ENCODE peak calls at places on chromosome 10, in six cellular contexts. B is IMR-90, R is neural progenitor cell, Q is uterus, L is GM23248, M is lower lobe of right lung. G is an unnamed sample. For H3K4me1 and H3K9me3, the result is how much of the 10 kb centered on the place peaks cover.

GRCh38 chr10:72730462-72730861 is 38.5 kb downstream of the MCU start:
- DNase-seq in B (peak), R (no peak), Q (no peak), L (peak), M (no peak), G (no peak)

GRCh38 chr10:95651346-95652115 is 5.0 kb downstream of the ALDH18A1 start:
- DNase-seq in B (peak), R (no peak), Q (no peak), L (peak), M (no peak), G (no peak)

GRCh38 chr10:97788552-97789442 is 17.0 kb upstream of the SFRP5 start:
- DNase-seq in B (no peak), R (no peak), Q (no peak), L (no peak), M (peak), G (no peak)

GRCh38 chr10:89668391-89669180 is 23.5 kb upstream of the PANK1 start:
- DNase-seq in B (no peak), R (no peak), Q (no peak), L (no peak), M (no peak), G (no peak)

GRCh38 chr10:48733329-48733728 is 48.7 kb downstream of the WDFY4 start:
- DNase-seq in B (no peak), R (no peak), Q (no peak), L (no peak), M (no peak), G (no peak)

GRCh38 chr10:52502237-52502636 is 188.2 kb downstream of the DKK1 start:
- DNase-seq in B (peak), R (no peak), Q (no peak), L (no peak), M (no peak), G (no peak)

GRCh38 chr10:49781247-49781646 is 19.1 kb upstream of the OGDHL start:
- DNase-seq in B (peak), R (no peak), Q (no peak), L (peak), M (no peak), G (no peak)

GRCh38 chr10:49689882-49690510 is 10.5 kb downstream of the C10orf53 start:
- DNase-seq in B (no peak), R (peak), Q (no peak), L (no peak), M (no peak), G (no peak)

GRCh38 chr10:125284875-125285597 is 124.7 kb upstream of the CTBP2 start:
- DNase-seq in B (peak), R (no peak), Q (no peak), L (peak), M (no peak), G (no peak)

GRCh38 chr10:3126741-3127342 is 45.7 kb downstream of the PITRM1 start:
- DNase-seq in B (no peak), R (peak), Q (no peak), L (no peak), M (no peak), G (no peak)

GRCh38 chr10:323651-324293 is 188.5 kb downstream of the ZMYND11 start:
- DNase-seq in B (peak), R (no peak), Q (peak), L (peak), M (peak), G (peak)

GRCh38 chr10:77872151-77872946 is 54.2 kb downstream of the DLG5 start:
- DNase-seq in B (peak), R (no peak), Q (peak), L (no peak), M (no peak), G (peak)

GRCh38 chr10:71125749-71126107 is 86.6 kb upstream of the UNC5B start:
- DNase-seq in B (no peak), R (no peak), Q (no peak), L (no peak), M (no peak), G (no peak)

GRCh38 chr10:110739811-110740271 is 95.7 kb downstream of the RBM20 start:
- DNase-seq in B (no peak), R (no peak), Q (no peak), L (no peak), M (no peak), G (no peak)

GRCh38 chr10:5476918-5477525 is 22.3 kb downstream of the CALML5 start:
- DNase-seq in B (no peak), R (peak), Q (no peak), L (peak), M (no peak), G (no peak)

GRCh38 chr10:4243651-4244050 is 458.6 kb upstream of the KLF6 start:
- DNase-seq in B (peak), R (no peak), Q (no peak), L (peak), M (no peak), G (no peak)

GRCh38 chr10:84424731-84425165 is 96.4 kb downstream of the CCSER2 start:
- DNase-seq in B (peak), R (peak), Q (peak), L (peak), M (peak), G (peak)

GRCh38 chr10:70403483-70404035 is 386 bp upstream of the EIF4EBP2 start:
- DNase-seq in B (no peak), R (no peak), Q (no peak), L (no peak), M (no peak), G (no peak)

GRCh38 chr10:3656214-3656613 is 128.8 kb downstream of the KLF6 start:
- DNase-seq in B (no peak), R (no peak), Q (no peak), L (no peak), M (no peak), G (no peak)

GRCh38 chr10:22823109-22823508 is 104.7 kb upstream of the ARMC3 start:
- DNase-seq in B (peak), R (no peak), Q (no peak), L (peak), M (no peak), G (no peak)

GRCh38 chr10:28179006-28179405 is 123.9 kb downstream of the MPP7 start:
- DNase-seq in B (no peak), R (no peak), Q (no peak), L (peak), M (no peak), G (no peak)

GRCh38 chr10:75106242-75106641 is 5.2 kb upstream of the SAMD8 start:
- DNase-seq in B (no peak), R (no peak), Q (no peak), L (peak), M (no peak), G (no peak)

GRCh38 chr10:79023489-79024162 is 45.1 kb upstream of the ZMIZ1 start:
- DNase-seq in B (no peak), R (no peak), Q (no peak), L (no peak), M (peak), G (peak)

GRCh38 chr10:71079761-71080380 is 132.5 kb upstream of the UNC5B start:
- DNase-seq in B (no peak), R (peak), Q (no peak), L (no peak), M (no peak), G (no peak)

GRCh38 chr10:46558411-46559185 is 2.1 kb upstream of the GPRIN2 start:
- DNase-seq in B (no peak), R (no peak), Q (no peak), L (no peak), M (peak), G (peak)

GRCh38 chr10:101682172-101682825 is 12.7 kb downstream of the FBXW4 start:
- DNase-seq in B (no peak), R (no peak), Q (no peak), L (peak), M (no peak), G (no peak)

GRCh38 chr10:99410876-99411275 is 19.5 kb downstream of the GOT1 start:
- DNase-seq in B (no peak), R (no peak), Q (no peak), L (no peak), M (no peak), G (no peak)

GRCh38 chr10:21314906-21315305 is 210.6 kb downstream of the SKIDA1 start:
- DNase-seq in B (no peak), R (peak), Q (no peak), L (no peak), M (no peak), G (no peak)

GRCh38 chr10:34584164-34584563 is 230.9 kb downstream of the PARD3 start:
- DNase-seq in B (peak), R (no peak), Q (no peak), L (peak), M (no peak), G (no peak)

GRCh38 chr10:27696466-27696865 is 49.2 kb downstream of the MKX start:
- DNase-seq in B (no peak), R (no peak), Q (no peak), L (no peak), M (no peak), G (no peak)

GRCh38 chr10:6347391-6347951 is 144.7 kb downstream of the PFKFB3 start:
- DNase-seq in B (peak), R (no peak), Q (no peak), L (peak), M (no peak), G (no peak)

GRCh38 chr10:49595713-49596492 is 14.2 kb upstream of the SLC18A3 start:
- DNase-seq in B (peak), R (no peak), Q (no peak), L (peak), M (no peak), G (no peak)

GRCh38 chr10:76444034-76444800 is 1012.8 kb downstream of the LRMDA start:
- DNase-seq in B (peak), R (no peak), Q (no peak), L (peak), M (no peak), G (no peak)
- H3K4me3 ChIP-seq in B (no peak), R (no peak), Q (no peak), L (no peak), M (no peak), G (no peak)

DNA sequence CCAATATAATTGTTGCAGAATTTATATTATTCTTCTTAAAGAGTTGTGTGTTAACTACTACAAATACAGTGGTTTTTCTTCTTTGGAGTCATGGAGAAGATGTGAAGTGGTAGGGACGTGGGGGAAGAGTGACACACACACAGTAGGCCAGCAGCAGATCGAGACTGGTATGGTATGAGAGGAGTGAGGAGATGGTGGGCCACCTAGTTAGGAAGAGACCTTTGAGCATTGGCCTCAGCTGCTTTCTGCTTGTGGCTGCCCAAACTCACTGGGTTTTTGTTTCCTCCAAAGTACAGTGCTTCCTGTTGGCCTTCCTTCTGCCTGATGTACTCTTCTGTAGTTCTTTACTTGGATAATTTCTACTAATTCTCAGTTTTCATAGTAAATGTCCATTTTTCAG is 14.6 kb downstream of the VCL start:
- DNase-seq in B (no peak), R (no peak), Q (no peak), L (no peak), M (no peak), G (no peak)
- H3K4me1 ChIP-seq in B (under half), R (under half), Q (under half), L (half or more), M (half or more), G (under half)

DNA sequence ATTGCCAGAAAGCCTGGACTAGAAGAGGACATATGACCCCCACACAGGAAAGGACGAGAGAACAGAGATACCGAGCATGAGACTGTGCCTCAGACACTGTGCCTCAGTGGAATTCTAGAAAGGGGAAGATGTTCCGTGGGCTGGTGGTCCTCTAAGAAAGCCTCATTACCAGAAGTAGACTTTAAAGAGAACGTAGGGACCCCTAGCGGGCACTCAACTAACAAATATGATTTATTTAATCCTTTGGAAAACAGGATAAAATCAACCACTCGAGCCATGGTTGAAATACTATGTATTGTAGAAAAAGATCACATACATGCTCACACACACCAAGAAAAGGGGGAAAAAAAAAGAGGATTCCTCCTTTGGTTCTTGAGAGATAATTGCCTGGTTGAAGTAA is 701.2 kb upstream of the SORCS1 start:
- DNase-seq in B (no peak), R (no peak), Q (no peak), L (no peak), M (no peak), G (no peak)
- H3K9me3 ChIP-seq in B (under half), R (under half), Q (under half), L (under half), M (under half), G (under half)

DNA sequence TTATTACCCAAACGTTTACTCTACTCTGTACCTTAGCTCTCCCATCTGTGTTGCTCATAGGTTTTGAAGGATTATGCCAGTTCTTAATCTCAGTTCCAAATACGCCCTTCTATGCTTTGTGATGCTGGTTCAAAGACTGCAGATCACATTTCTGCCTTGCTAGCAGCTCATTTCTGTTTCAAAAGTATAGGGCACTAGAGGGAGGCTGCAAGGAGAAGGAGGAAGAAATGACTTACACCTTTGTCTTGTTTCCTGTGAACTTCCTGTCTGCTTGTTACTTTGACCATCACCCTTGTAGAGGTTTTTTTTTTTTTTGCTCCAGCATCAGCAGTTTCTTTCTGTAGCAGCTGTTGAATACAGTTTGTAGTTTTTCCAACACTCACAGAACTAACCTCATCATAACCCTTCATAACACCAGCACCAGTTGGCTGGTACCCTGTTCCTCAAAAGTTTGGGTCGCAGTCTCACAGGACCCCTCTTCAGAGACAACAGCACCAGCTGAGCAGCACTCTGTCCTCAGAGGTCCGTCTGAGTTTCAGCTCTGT is 16.5 kb downstream of the SLK start:
- DNase-seq in B (no peak), R (no peak), Q (no peak), L (peak), M (no peak), G (no peak)
- H3K4me3 ChIP-seq in B (no peak), R (no peak), Q (no peak), L (no peak), M (no peak), G (no peak)

DNA sequence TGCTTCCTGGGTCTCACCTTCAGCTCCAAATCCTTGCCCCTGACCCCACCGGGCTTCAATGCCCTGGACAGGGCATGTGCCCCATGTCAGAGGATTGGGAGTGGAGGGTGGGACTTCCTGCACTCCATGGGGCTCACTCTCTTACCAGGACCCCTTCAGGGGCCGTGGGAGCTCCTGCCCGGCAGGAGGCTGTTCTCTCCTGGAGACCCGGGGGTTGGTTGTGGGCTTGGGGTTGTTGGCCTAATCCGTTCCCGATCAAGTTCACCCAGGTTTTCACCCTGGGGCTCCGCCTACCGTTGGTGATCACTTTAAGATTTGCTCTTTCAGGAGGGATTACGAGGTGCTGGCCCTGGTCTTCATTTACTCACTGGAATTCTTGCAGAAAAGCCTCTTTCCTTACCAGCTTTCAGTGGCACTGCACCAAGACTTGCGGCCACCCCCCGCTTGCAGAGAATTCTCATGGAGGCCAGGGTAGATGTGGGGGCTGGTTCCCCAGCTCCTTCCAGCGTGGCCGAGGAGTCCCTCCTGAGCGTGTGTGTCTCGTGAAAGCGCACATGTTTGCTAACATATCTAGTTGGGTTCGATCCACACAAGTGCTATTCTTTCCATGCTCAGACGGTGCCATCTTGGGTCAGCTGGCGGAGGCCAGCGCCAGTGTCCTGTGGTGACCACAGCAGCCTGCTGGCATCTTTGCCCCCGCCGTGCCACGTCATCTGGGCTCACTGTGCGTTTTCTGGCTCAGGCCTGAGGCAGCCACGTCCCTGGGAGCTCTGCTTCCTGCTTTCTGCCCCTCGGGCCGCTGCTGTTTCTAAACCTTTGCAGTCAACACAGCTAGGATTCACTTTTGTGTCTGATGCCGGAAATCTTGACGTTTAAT is 15.6 kb downstream of the PWWP2B start:
- DNase-seq in B (no peak), R (no peak), Q (no peak), L (no peak), M (peak), G (no peak)
- H3K4me1 ChIP-seq in B (under half), R (under half), Q (under half), L (under half), M (half or more), G (under half)

GRCh38 chr10:8969853-8970252 is 915.4 kb downstream of the GATA3 start:
- DNase-seq in B (no peak), R (no peak), Q (no peak), L (no peak), M (no peak), G (no peak)
- H3K9me3 ChIP-seq in B (under half), R (under half), Q (under half), L (under half), M (under half), G (under half)

DNA sequence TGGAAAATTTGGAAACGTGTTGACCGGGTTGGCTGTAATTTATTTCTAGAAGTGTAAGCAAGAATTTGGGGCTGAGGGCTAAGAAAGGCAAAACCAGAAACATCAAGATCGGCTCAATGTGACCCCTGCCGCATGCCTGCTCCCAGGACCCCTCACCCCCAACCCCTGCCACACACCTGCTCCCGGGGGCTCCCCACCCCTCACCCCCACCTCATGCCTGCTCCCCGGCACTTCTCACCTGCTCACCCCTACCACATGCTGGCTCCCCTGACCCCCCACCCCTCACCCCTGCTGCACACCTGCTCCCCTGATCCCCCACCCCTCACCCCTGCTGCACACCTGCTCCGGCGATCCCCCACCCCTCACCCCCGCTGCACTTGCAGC is 19.0 kb upstream of the CFAP46 start:
- DNase-seq in B (no peak), R (no peak), Q (no peak), L (no peak), M (no peak), G (no peak)
- H3K4me3 ChIP-seq in B (no peak), R (no peak), Q (no peak), L (no peak), M (no peak), G (no peak)

GRCh38 chr10:17004801-17005380 is 124.7 kb downstream of the CUBN start:
- DNase-seq in B (no peak), R (no peak), Q (no peak), L (no peak), M (no peak), G (no peak)

GRCh38 chr10:17005621-17006566 is 123.7 kb downstream of the CUBN start:
- DNase-seq in B (no peak), R (no peak), Q (no peak), L (peak), M (no peak), G (no peak)

GRCh38 chr10:17007381-17007780 is 122.2 kb downstream of the CUBN start:
- DNase-seq in B (no peak), R (no peak), Q (no peak), L (no peak), M (no peak), G (no peak)

GRCh38 chr10:17007836-17008235 is 121.8 kb downstream of the CUBN start:
- DNase-seq in B (no peak), R (no peak), Q (no peak), L (no peak), M (no peak), G (peak)

GRCh38 chr10:17006631-17007161 is 122.9 kb downstream of the CUBN start:
- DNase-seq in B (peak), R (no peak), Q (no peak), L (peak), M (peak), G (no peak)
- H3K4me1 ChIP-seq in B (under half), R (under half), Q (under half), L (half or more), M (half or more), G (under half)

G was measured in ovary.